ENCODE peak calls at places on chromosomes 11 and 22, in six cellular contexts. One of them, this sample, is unnamed.

GRCh38 chr11:78338138-78338537 is 79.5 kb downstream of the GAB2 start:
- DNase-seq in neural progenitor cell: no peak
- DNase-seq in tibial artery: no peak
- DNase-seq in A673: no peak
- DNase-seq in fibroblast of lung: no peak
- DNase-seq in heart right ventricle: no peak
- DNase-seq in this sample: no peak

GRCh38 chr22:46079093-46079860 is 71.0 kb upstream of the PPARA start:
- DNase-seq in neural progenitor cell: no peak
- DNase-seq in tibial artery: peak
- DNase-seq in A673: peak
- DNase-seq in fibroblast of lung: peak
- DNase-seq in heart right ventricle: no peak
- DNase-seq in this sample: no peak

GRCh38 chr11:114624455-114625207 is 29.0 kb upstream of the NXPE4 start:
- DNase-seq in neural progenitor cell: no peak
- DNase-seq in tibial artery: no peak
- DNase-seq in A673: no peak
- DNase-seq in fibroblast of lung: no peak
- DNase-seq in heart right ventricle: no peak
- DNase-seq in this sample: no peak

GRCh38 chr11:20443596-20443995 is 56.1 kb downstream of the PRMT3 start:
- DNase-seq in neural progenitor cell: peak
- DNase-seq in tibial artery: no peak
- DNase-seq in A673: peak
- DNase-seq in fibroblast of lung: peak
- DNase-seq in heart right ventricle: no peak
- DNase-seq in this sample: no peak

GRCh38 chr11:69920500-69921428 is 101.5 kb upstream of the FGF3 start:
- DNase-seq in neural progenitor cell: no peak
- DNase-seq in tibial artery: peak
- DNase-seq in A673: no peak
- DNase-seq in fibroblast of lung: no peak
- DNase-seq in heart right ventricle: no peak
- DNase-seq in this sample: no peak

GRCh38 chr22:43481528-43482309 is 69.9 kb downstream of the MPPED1 start:
- DNase-seq in neural progenitor cell: peak
- DNase-seq in tibial artery: no peak
- DNase-seq in A673: no peak
- DNase-seq in fibroblast of lung: no peak
- DNase-seq in heart right ventricle: no peak
- DNase-seq in this sample: peak

GRCh38 chr11:762421-763072 is 14.7 kb downstream of the GATD1 start:
- DNase-seq in neural progenitor cell: no peak
- DNase-seq in tibial artery: peak
- DNase-seq in A673: peak
- DNase-seq in fibroblast of lung: peak
- DNase-seq in heart right ventricle: no peak
- DNase-seq in this sample: no peak

GRCh38 chr11:57391111-57391510 is 661 bp upstream of the PRG2 start:
- DNase-seq in neural progenitor cell: no peak
- DNase-seq in tibial artery: no peak
- DNase-seq in A673: no peak
- DNase-seq in fibroblast of lung: no peak
- DNase-seq in heart right ventricle: no peak
- DNase-seq in this sample: no peak

GRCh38 chr22:39896313-39896996 is 2.9 kb upstream of the ENTHD1 start:
- DNase-seq in neural progenitor cell: no peak
- DNase-seq in tibial artery: no peak
- DNase-seq in A673: no peak
- DNase-seq in fibroblast of lung: no peak
- DNase-seq in heart right ventricle: no peak
- DNase-seq in this sample: no peak

GRCh38 chr11:96388891-96389603 is 665 bp downstream of the CCDC82 start:
- DNase-seq in neural progenitor cell: peak
- DNase-seq in tibial artery: no peak
- DNase-seq in A673: no peak
- DNase-seq in fibroblast of lung: peak
- DNase-seq in heart right ventricle: no peak
- DNase-seq in this sample: no peak

GRCh38 chr11:46918778-46919513 is 596 bp upstream of the LRP4 start:
- DNase-seq in neural progenitor cell: peak
- DNase-seq in tibial artery: no peak
- DNase-seq in A673: peak
- DNase-seq in fibroblast of lung: no peak
- DNase-seq in heart right ventricle: no peak
- DNase-seq in this sample: no peak

GRCh38 chr11:1123970-1124369 is 33.8 kb upstream of the MUC5AC start:
- DNase-seq in neural progenitor cell: no peak
- DNase-seq in tibial artery: peak
- DNase-seq in A673: no peak
- DNase-seq in fibroblast of lung: no peak
- DNase-seq in heart right ventricle: no peak
- DNase-seq in this sample: no peak

GRCh38 chr11:119134389-119134978 is 13.1 kb downstream of the HINFP start:
- DNase-seq in neural progenitor cell: peak
- DNase-seq in tibial artery: no peak
- DNase-seq in A673: peak
- DNase-seq in fibroblast of lung: no peak
- DNase-seq in heart right ventricle: no peak
- DNase-seq in this sample: no peak

DNA sequence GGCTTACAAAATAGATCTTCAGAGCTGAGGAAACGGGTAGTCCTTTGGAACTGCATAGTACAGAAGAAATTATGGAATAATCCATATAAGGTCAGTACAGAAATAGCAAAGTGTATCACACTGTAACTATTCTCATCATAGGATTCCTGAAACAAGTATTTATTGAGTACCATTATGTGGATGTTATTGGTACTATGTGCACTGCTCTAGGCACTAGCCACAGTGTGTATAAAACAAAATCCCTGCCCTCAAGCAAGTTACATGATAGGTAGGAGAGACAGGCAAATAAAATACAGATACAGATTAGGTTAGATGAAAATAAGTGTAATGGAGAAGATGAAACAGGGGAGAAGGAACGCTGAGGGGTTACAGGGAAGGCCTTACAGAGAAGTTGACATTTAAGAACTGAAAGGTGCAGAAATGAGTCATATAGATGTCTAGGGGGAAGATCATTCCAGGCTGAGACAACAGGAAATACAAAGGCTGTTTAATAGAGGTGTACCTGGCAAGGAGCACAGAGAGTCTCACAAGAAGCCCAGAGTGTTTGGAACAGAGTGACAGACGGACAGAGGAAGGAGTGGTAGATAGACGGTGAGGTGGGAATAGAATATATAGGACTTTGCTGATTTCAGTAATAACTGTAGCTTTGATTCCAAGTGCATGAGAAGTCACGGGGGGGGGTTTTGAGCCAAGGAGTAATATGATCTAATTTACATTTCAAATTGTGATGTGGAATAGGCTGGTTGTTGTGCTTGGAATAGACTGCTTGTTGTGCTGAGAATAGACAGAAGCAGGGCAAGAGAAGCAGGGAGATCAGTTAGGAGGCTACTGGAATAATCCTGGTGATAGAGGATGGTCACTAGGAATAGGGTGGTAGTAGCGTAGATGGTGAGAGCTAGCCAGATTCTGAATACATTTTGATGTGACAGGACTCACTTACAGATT is 13.7 kb downstream of the RNF141 start:
- DNase-seq in neural progenitor cell: no peak
- DNase-seq in tibial artery: no peak
- DNase-seq in A673: no peak
- DNase-seq in fibroblast of lung: peak
- DNase-seq in heart right ventricle: no peak
- DNase-seq in this sample: no peak
- H3K27ac ChIP-seq in neural progenitor cell: no peak
- H3K27ac ChIP-seq in tibial artery: peak
- H3K27ac ChIP-seq in A673: peak
- H3K27ac ChIP-seq in fibroblast of lung: peak
- H3K27ac ChIP-seq in heart right ventricle: no peak
- H3K27ac ChIP-seq in this sample: no peak

GRCh38 chr22:31199187-31199586 is 12.9 kb upstream of the LIMK2 start:
- DNase-seq in neural progenitor cell: no peak
- DNase-seq in tibial artery: no peak
- DNase-seq in A673: no peak
- DNase-seq in fibroblast of lung: no peak
- DNase-seq in heart right ventricle: no peak
- DNase-seq in this sample: no peak
- TF ChIP-seq CTCF in neural progenitor cell: peak
- TF ChIP-seq CTCF in tibial artery: no peak
- TF ChIP-seq CTCF in A673: peak
- TF ChIP-seq CTCF in fibroblast of lung: no peak
- TF ChIP-seq CTCF in heart right ventricle: no peak
- TF ChIP-seq CTCF in this sample: no peak

GRCh38 chr22:50338042-50338573 is 5.0 kb upstream of the PPP6R2 start:
- DNase-seq in neural progenitor cell: no peak
- DNase-seq in tibial artery: no peak
- DNase-seq in A673: no peak
- DNase-seq in fibroblast of lung: no peak
- DNase-seq in heart right ventricle: no peak
- DNase-seq in this sample: no peak

GRCh38 chr22:50341977-50342650 is 1.0 kb upstream of the PPP6R2 start:
- DNase-seq in neural progenitor cell: peak
- DNase-seq in tibial artery: peak
- DNase-seq in A673: peak
- DNase-seq in fibroblast of lung: peak
- DNase-seq in heart right ventricle: peak
- DNase-seq in this sample: peak

GRCh38 chr22:50342651-50343540 is at the start of gene PPP6R2:
- DNase-seq in neural progenitor cell: peak
- DNase-seq in tibial artery: peak
- DNase-seq in A673: peak
- DNase-seq in fibroblast of lung: peak
- DNase-seq in heart right ventricle: peak
- DNase-seq in this sample: peak

GRCh38 chr22:50338860-50339462 is 4.2 kb upstream of the PPP6R2 start:
- DNase-seq in neural progenitor cell: no peak
- DNase-seq in tibial artery: no peak
- DNase-seq in A673: no peak
- DNase-seq in fibroblast of lung: peak
- DNase-seq in heart right ventricle: no peak
- DNase-seq in this sample: no peak

GRCh38 chr22:50340157-50340879 is 2.8 kb upstream of the PPP6R2 start:
- DNase-seq in neural progenitor cell: peak
- DNase-seq in tibial artery: no peak
- DNase-seq in A673: no peak
- DNase-seq in fibroblast of lung: peak
- DNase-seq in heart right ventricle: no peak
- DNase-seq in this sample: no peak
- H3K27ac ChIP-seq in neural progenitor cell: no peak
- H3K27ac ChIP-seq in tibial artery: no peak
- H3K27ac ChIP-seq in A673: no peak
- H3K27ac ChIP-seq in fibroblast of lung: no peak
- H3K27ac ChIP-seq in heart right ventricle: no peak
- H3K27ac ChIP-seq in this sample: no peak

GRCh38 chr22:44730034-44730433 is 22.3 kb upstream of the ARHGAP8 start:
- DNase-seq in neural progenitor cell: no peak
- DNase-seq in tibial artery: no peak
- DNase-seq in A673: no peak
- DNase-seq in fibroblast of lung: no peak
- DNase-seq in heart right ventricle: no peak
- DNase-seq in this sample: no peak
- TF ChIP-seq CTCF in neural progenitor cell: no peak
- TF ChIP-seq CTCF in tibial artery: no peak
- TF ChIP-seq CTCF in A673: no peak
- TF ChIP-seq CTCF in fibroblast of lung: no peak
- TF ChIP-seq CTCF in heart right ventricle: no peak
- TF ChIP-seq CTCF in this sample: no peak

DNA sequence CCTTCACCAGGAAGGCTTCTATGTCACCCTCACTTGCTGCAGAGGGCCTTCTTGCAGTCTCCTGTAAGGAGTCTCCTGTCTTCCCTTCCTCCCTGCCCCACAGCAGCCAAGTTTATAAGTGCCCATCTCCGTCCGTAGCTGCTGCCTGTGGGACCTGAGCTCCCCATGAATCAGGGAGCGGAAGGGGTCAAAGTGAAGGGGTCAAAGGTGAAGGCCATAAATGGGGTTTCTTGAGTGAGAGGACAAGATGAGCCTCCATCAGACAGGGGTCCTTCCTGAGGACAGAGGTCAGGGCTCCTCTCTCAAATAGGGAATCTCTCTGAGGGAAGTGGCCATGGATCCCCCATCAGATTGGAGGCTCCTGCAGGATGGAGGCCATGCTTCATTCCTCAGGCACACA is 44.4 kb downstream of the ARRB1 start:
- DNase-seq in neural progenitor cell: no peak
- DNase-seq in tibial artery: no peak
- DNase-seq in A673: no peak
- DNase-seq in fibroblast of lung: no peak
- DNase-seq in heart right ventricle: no peak
- DNase-seq in this sample: no peak
- H3K27ac ChIP-seq in neural progenitor cell: no peak
- H3K27ac ChIP-seq in tibial artery: no peak
- H3K27ac ChIP-seq in A673: no peak
- H3K27ac ChIP-seq in fibroblast of lung: no peak
- H3K27ac ChIP-seq in heart right ventricle: peak
- H3K27ac ChIP-seq in this sample: no peak

GRCh38 chr11:44484211-44484610 is 81.3 kb upstream of the CD82 start:
- DNase-seq in neural progenitor cell: peak
- DNase-seq in tibial artery: no peak
- DNase-seq in A673: peak
- DNase-seq in fibroblast of lung: no peak
- DNase-seq in heart right ventricle: peak
- DNase-seq in this sample: no peak
- TF ChIP-seq CTCF in neural progenitor cell: peak
- TF ChIP-seq CTCF in tibial artery: no peak
- TF ChIP-seq CTCF in A673: peak
- TF ChIP-seq CTCF in fibroblast of lung: peak
- TF ChIP-seq CTCF in heart right ventricle: peak
- TF ChIP-seq CTCF in this sample: no peak

This sample was measured in CD8-positive, alpha-beta T cell.